ENCODE peak calls at places on chromosomes 16 and 17, in nine cellular contexts. G is astrocyte of the cerebellum, M is thoracic aorta, W is GM10248, F is lower lobe of right lung, K is lower leg skin, Z is BE2C, P is kidney, Y is natural killer cell. V is an unnamed sample.

GRCh38 chr17:38892083-38892482 is 22.2 kb downstream of the LASP1 start:
- DNase-seq in K (no peak), Z (no peak), P (no peak), G (no peak), F (no peak), M (no peak), W (no peak), Y (no peak), V (no peak)

GRCh38 chr16:55248058-55248457 is 75.9 kb upstream of the IRX6 start:
- DNase-seq in M (no peak), G (no peak), P (no peak), Z (no peak), W (no peak), Y (no peak), F (no peak), K (no peak), V (no peak)

GRCh38 chr17:61144876-61145564 is 254.6 kb upstream of the TBX2 start:
- DNase-seq in M (no peak), P (no peak), W (no peak), Z (peak; percentile 94), G (no peak), Y (no peak), F (no peak), K (no peak), V (no peak)

GRCh38 chr16:88747588-88748301 is 37.3 kb downstream of the PIEZO1 start:
- DNase-seq in K (no peak), G (no peak), M (no peak), P (no peak), W (peak; percentile 71), Z (no peak), Y (no peak), F (no peak), V (peak; percentile 90)

GRCh38 chr17:52235416-52235960 is 77.0 kb upstream of the CA10 start:
- DNase-seq in Y (no peak), P (no peak), W (no peak), F (no peak), M (no peak), K (no peak), G (no peak), Z (peak; percentile 77), V (no peak)

GRCh38 chr17:83012873-83013778 is 66.3 kb upstream of the METRNL start:
- DNase-seq in M (no peak), F (no peak), Z (no peak), G (peak; percentile 91), K (peak; percentile 78), W (no peak), P (no peak), Y (no peak), V (no peak)

GRCh38 chr16:3963203-3963602 is 82.7 kb upstream of the CREBBP start:
- DNase-seq in M (no peak), W (no peak), K (no peak), Y (peak; percentile 41), F (no peak), G (no peak), Z (no peak), P (peak; percentile 73), V (no peak)

GRCh38 chr17:32878211-32878610 is 1.3 kb upstream of the MYO1D start:
- DNase-seq in F (peak; percentile 75), Y (no peak), Z (no peak), M (peak; percentile 53), W (no peak), G (no peak), P (no peak), K (peak; percentile 93), V (no peak)

GRCh38 chr16:57252148-57252721 is 7.2 kb downstream of the ARL2BP start:
- DNase-seq in K (no peak), F (peak; percentile 73), G (no peak), Y (no peak), P (peak; percentile 92), M (no peak), W (no peak), Z (no peak), V (peak; percentile 81)

GRCh38 chr17:44633998-44634397 is 22.3 kb upstream of the MEIOC start:
- DNase-seq in M (no peak), P (no peak), W (no peak), Z (no peak), G (no peak), Y (no peak), K (no peak), F (no peak), V (no peak)

GRCh38 chr17:78715000-78715771 is 66.9 kb downstream of the CYTH1 start:
- DNase-seq in P (no peak), Y (no peak), W (no peak), M (no peak), K (no peak), G (no peak), Z (no peak), F (no peak), V (no peak)

GRCh38 chr16:57871457-57871856 is 69.2 kb upstream of the KIFC3 start:
- DNase-seq in Y (no peak), K (no peak), W (no peak), Z (no peak), G (no peak), P (no peak), F (no peak), M (no peak), V (no peak)

GRCh38 chr16:75188832-75189477 is 18.0 kb downstream of the CTRB2 start:
- DNase-seq in K (peak; percentile 64), Z (no peak), M (no peak), P (no peak), G (no peak), Y (no peak), W (no peak), F (no peak), V (no peak)

GRCh38 chr16:70665806-70666735 is 19.7 kb downstream of the IL34 start:
- DNase-seq in K (peak; percentile 84), P (peak; percentile 49), Y (no peak), W (no peak), F (no peak), M (no peak), Z (no peak), G (no peak), V (no peak)

GRCh38 chr17:64154321-64155089 is 24.6 kb upstream of the ERN1 start:
- DNase-seq in Y (no peak), P (no peak), Z (no peak), M (no peak), W (no peak), K (peak; percentile 75), F (no peak), G (no peak), V (no peak)

DNA sequence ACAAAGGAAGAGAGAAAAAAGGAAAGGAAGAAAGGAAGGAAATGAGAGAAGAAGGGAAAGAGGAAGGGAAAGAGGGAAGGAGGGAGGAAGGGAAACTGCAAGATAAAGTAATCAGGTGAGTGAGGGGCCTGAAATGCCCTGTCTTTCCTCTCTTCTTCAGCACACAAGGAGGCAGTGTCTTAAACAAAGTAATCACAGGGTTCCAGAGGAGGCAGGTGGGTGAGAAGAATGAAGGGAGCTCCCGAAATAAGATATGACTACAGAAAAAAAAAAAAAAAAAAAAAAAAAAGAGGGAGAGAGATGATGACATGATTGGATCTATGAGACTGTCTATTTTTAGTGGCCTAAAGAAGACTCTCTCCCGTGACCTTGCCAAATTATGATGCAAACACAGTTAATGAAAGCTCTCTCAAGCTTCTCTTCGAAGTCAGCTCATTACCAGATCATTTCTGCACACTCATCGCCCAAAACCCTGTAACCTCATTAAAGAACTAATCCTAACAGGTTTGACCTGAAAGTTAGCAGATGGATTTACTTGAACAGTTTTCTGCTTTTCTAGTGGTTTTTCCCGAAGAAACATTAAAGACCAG is 53.6 kb downstream of the CDH11 start:
- DNase-seq in W (no peak), K (no peak), G (no peak), Y (no peak), Z (no peak), F (no peak), M (no peak), P (no peak), V (no peak)
- TF ChIP-seq CTCF in W (no peak), K (no peak), G (no peak), Y (no peak), Z (no peak), F (no peak), M (no peak), P (no peak), V (no peak)

GRCh38 chr16:46918905-46919792 is 35.0 kb downstream of the GPT2 start:
- DNase-seq in Y (no peak), G (no peak), W (peak; percentile 86), M (no peak), F (no peak), P (no peak), K (no peak), Z (no peak), V (no peak)
- TF ChIP-seq CTCF in Y (no peak), G (no peak), W (peak; percentile 49), M (no peak), F (no peak), P (no peak), K (no peak), Z (peak; percentile 10), V (no peak)

GRCh38 chr17:75034236-75034908 is 12.4 kb downstream of the ATP5PD start:
- DNase-seq in Y (peak; percentile 81), P (peak; percentile 93), G (no peak), W (peak; percentile 85), Z (peak; percentile 92), M (peak; percentile 54), K (peak; percentile 98), F (peak; percentile 89), V (peak; percentile 95)
- TF ChIP-seq CTCF in Y (no peak), P (no peak), G (peak; percentile 27), W (peak; percentile 4), Z (peak; percentile 16), M (no peak), K (no peak), F (no peak), V (no peak)

GRCh38 chr16:14310519-14310991 is 239.4 kb downstream of the MRTFB start:
- DNase-seq in W (peak; percentile 70), F (no peak), G (no peak), Z (peak; percentile 68), M (no peak), K (no peak), Y (no peak), P (no peak), V (no peak)

GRCh38 chr16:14309906-14310305 is 238.8 kb downstream of the MRTFB start:
- DNase-seq in P (no peak), Y (no peak), K (no peak), Z (no peak), M (no peak), W (no peak), G (no peak), F (no peak), V (no peak)

GRCh38 chr16:14307623-14308356 is 236.7 kb downstream of the MRTFB start:
- DNase-seq in G (no peak), Z (no peak), M (no peak), P (no peak), W (no peak), F (no peak), Y (no peak), K (no peak), V (peak; percentile 33)

GRCh38 chr16:14308357-14308723 is 237.2 kb downstream of the MRTFB start:
- DNase-seq in M (no peak), P (no peak), Y (no peak), Z (no peak), G (no peak), F (no peak), K (no peak), W (no peak), V (no peak)

GRCh38 chr16:14309001-14309886 is 238.1 kb downstream of the MRTFB start:
- DNase-seq in Z (peak; percentile 49), M (no peak), Y (no peak), F (no peak), W (peak; percentile 47), P (no peak), G (no peak), K (no peak), V (peak; percentile 48)
- TF ChIP-seq CTCF in Z (peak; percentile 41), M (no peak), Y (no peak), F (no peak), W (no peak), P (no peak), G (no peak), K (no peak), V (no peak)

V was measured in Calu3.